ENCODE peak calls at places on chromosomes 13 and 19, in ten cellular contexts. M is heart left ventricle, K is cardiac muscle cell, W is PC-9, O is hepatocyte, U is dorsolateral prefrontal cortex, G is left ventricle myocardium inferior, F is pancreas, A is SK-N-SH, V is aorta. L is an unnamed sample. For H3K27me3, the result is how much of the 10 kb centered on the place peaks cover.

GRCh38 chr19:54574527-54575056 is 1.0 kb downstream of the LILRA2 start:
- DNase-seq in K (no peak), M (no peak), W (no peak), A (no peak), G (no peak), U (no peak), O (no peak), V (no peak), F (no peak), L (no peak)

GRCh38 chr13:79659161-79659560 is 178.2 kb downstream of the NDFIP2 start:
- DNase-seq in V (no peak), U (no peak), W (no peak), M (peak), K (peak), G (peak), F (no peak), O (no peak), A (peak), L (no peak)

GRCh38 chr13:73975767-73976166 is 158.4 kb downstream of the KLF12 start:
- DNase-seq in O (no peak), V (no peak), G (no peak), K (no peak), W (no peak), M (no peak), U (no peak), F (no peak), A (no peak), L (no peak)

GRCh38 chr13:73440296-73440895 is 381.6 kb downstream of the KLF5 start:
- DNase-seq in K (no peak), W (no peak), M (no peak), F (no peak), U (no peak), V (no peak), O (no peak), A (no peak), G (no peak), L (no peak)

GRCh38 chr13:45441633-45442032 is 23.1 kb upstream of the COG3 start:
- DNase-seq in M (no peak), A (no peak), O (no peak), V (no peak), U (no peak), K (no peak), F (no peak), W (no peak), G (no peak), L (no peak)

GRCh38 chr19:52689804-52690394 is 44.9 kb downstream of the ZNF611 start:
- DNase-seq in K (peak), U (peak), V (peak), W (peak), G (peak), M (peak), F (peak), O (peak), A (peak), L (peak)

GRCh38 chr19:16901491-16902175 is 12.8 kb downstream of the F2RL3 start:
- DNase-seq in F (no peak), U (no peak), M (no peak), K (no peak), W (no peak), O (no peak), G (no peak), V (no peak), A (peak), L (no peak)

GRCh38 chr19:39154626-39155100 is 29.1 kb downstream of the PAK4 start:
- DNase-seq in K (no peak), U (no peak), G (no peak), F (peak), O (peak), V (no peak), A (peak), W (peak), M (no peak), L (no peak)

GRCh38 chr19:34655651-34656050 is 21.3 kb downstream of the SCGB2B2 start:
- DNase-seq in F (no peak), V (no peak), A (no peak), M (no peak), K (no peak), U (no peak), G (no peak), W (no peak), O (no peak), L (no peak)

GRCh38 chr19:18393836-18394235 is 3.6 kb downstream of the LRRC25 start:
- DNase-seq in O (no peak), U (no peak), V (peak), F (no peak), G (peak), K (no peak), W (no peak), M (peak), A (no peak), L (no peak)

GRCh38 chr13:107339209-107339608 is 771.3 kb upstream of the ARGLU1 start:
- DNase-seq in V (no peak), W (no peak), G (no peak), A (no peak), U (no peak), F (no peak), K (no peak), O (no peak), M (no peak), L (no peak)

GRCh38 chr19:18589380-18590272 is 1.0 kb downstream of the REX1BD start:
- DNase-seq in K (peak), U (no peak), O (peak), W (peak), M (peak), G (peak), A (peak), F (peak), V (peak), L (peak)

GRCh38 chr13:44470623-44471562 is 97.3 kb downstream of the SERP2 start:
- DNase-seq in G (no peak), V (no peak), F (no peak), K (peak), A (no peak), U (no peak), M (no peak), W (no peak), O (peak), L (no peak)

GRCh38 chr19:3111586-3112247 is 17.6 kb downstream of the GNA11 start:
- DNase-seq in W (no peak), A (no peak), U (no peak), O (no peak), F (peak), K (no peak), M (no peak), V (no peak), G (no peak), L (no peak)

GRCh38 chr19:30670011-30670329 is 297.8 kb downstream of the ZNF536 start:
- DNase-seq in K (no peak), G (no peak), W (no peak), F (no peak), A (no peak), V (no peak), M (no peak), U (no peak), O (no peak), L (no peak)

GRCh38 chr19:12715929-12716328 is 7.8 kb downstream of the TNPO2 start:
- DNase-seq in F (no peak), W (no peak), O (no peak), M (no peak), U (no peak), A (no peak), K (no peak), G (no peak), V (no peak), L (no peak)

GRCh38 chr13:33249066-33249465 is 36.5 kb downstream of the STARD13 start:
- DNase-seq in M (no peak), V (no peak), O (no peak), K (no peak), A (no peak), G (no peak), U (no peak), W (no peak), F (no peak), L (no peak)

GRCh38 chr13:98480915-98481510 is 95.9 kb downstream of the STK24 start:
- DNase-seq in F (no peak), M (peak), W (no peak), O (no peak), K (peak), G (peak), A (peak), U (no peak), V (no peak), L (no peak)

GRCh38 chr13:112638919-112639318 is 50.9 kb upstream of the ATP11A start:
- DNase-seq in O (no peak), U (no peak), A (peak), V (no peak), K (no peak), G (no peak), M (no peak), W (no peak), F (no peak), L (no peak)
- H3K27me3 ChIP-seq in O (under half), U (under half), A (under half), V (under half), K (under half), G (half or more), M (under half), W (under half), F (under half), L (under half)

GRCh38 chr19:46447006-46447405 is 18.3 kb upstream of the PNMA8C start:
- DNase-seq in F (no peak), V (no peak), W (no peak), G (no peak), A (no peak), K (no peak), M (no peak), O (no peak), U (no peak), L (no peak)
- H3K27ac ChIP-seq in F (no peak), V (no peak), W (no peak), G (peak), A (no peak), K (no peak), M (no peak), O (no peak), U (no peak), L (no peak)

GRCh38 chr19:15292140-15292539 is 40.2 kb downstream of the BRD4 start:
- DNase-seq in K (no peak), A (no peak), U (no peak), M (no peak), O (no peak), F (no peak), W (no peak), V (no peak), G (no peak), L (no peak)
- H3K4me3 ChIP-seq in K (no peak), A (no peak), U (no peak), M (no peak), O (no peak), F (no peak), W (no peak), V (no peak), G (no peak), L (no peak)

DNA sequence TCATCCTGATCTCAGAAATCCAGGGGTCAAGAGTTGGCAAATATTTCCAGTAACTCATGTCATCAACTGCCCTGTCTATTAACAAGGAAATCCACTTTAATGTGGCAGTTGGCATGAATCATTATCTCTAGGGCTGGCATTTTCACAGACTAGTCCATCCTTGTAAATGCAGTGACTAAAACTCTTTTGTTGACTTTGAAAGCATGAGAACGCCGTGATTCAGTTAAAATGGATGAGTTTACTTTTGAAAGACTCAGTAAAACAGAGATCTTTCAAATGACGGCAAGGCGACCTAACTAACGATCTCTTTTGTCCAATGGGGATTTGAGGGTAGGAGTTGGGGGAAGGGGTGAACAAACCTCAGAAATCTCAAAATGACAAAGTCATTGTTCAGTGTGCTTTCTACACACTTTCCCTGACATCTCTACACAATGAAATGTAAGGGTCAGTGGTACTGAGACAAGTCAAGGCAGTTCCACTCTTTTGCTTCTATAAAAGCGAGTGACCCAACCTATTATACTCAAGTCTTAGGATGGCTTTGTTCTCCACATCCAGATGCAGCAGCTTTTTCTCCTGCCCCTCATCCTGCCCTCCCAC is 200.6 kb downstream of the ABCC4 start:
- DNase-seq in W (no peak), F (no peak), A (no peak), O (no peak), G (no peak), K (no peak), U (no peak), V (no peak), M (no peak), L (no peak)
- H3K27me3 ChIP-seq in W (under half), F (under half), A (under half), O (under half), G (under half), K (under half), U (under half), V (under half), M (under half), L (under half)

GRCh38 chr13:110989331-110989730 is 74.5 kb upstream of the ANKRD10 start:
- DNase-seq in K (no peak), G (no peak), V (no peak), O (no peak), U (no peak), M (no peak), F (no peak), W (no peak), A (no peak), L (no peak)

GRCh38 chr13:110993788-110994187 is 78.9 kb upstream of the ANKRD10 start:
- DNase-seq in G (no peak), U (no peak), F (no peak), M (no peak), A (no peak), K (no peak), W (no peak), V (no peak), O (no peak), L (no peak)

DNA sequence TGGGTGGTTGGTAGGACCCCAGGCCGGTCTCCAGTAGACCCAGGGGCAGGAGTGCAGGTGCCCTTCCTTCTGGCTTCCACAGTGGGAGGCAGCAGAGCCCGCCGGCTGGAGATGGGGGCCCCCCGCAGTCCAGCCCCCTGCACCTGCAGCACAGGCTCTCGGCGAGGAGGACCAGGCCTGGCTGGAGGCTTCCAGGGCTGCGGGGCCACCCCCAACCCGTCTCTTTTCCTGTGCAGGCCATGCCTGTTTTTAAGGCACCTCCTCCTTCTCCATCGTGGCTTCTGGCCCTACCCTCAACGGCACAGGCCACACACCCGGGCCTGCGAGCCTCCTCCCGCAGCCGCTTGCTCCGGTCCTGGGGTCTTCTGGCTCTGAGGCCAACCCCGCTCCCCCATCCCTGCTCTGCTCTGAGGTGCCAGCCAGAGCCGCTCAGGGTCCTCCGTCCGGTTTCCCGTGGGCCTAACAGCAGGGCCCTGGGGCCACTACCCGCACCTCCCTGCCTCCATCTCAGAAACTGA is 77.2 kb upstream of the ANKRD10 start:
- DNase-seq in U (no peak), A (no peak), G (no peak), W (no peak), K (no peak), V (no peak), M (no peak), F (peak), O (no peak), L (no peak)
- H3K27ac ChIP-seq in U (no peak), A (no peak), G (no peak), W (no peak), K (no peak), V (no peak), M (no peak), F (no peak), O (no peak), L (no peak)

GRCh38 chr19:49829200-49829599 is 11.1 kb downstream of the MED25 start:
- DNase-seq in A (no peak), O (no peak), F (no peak), G (no peak), W (no peak), V (no peak), K (no peak), M (no peak), U (no peak), L (no peak)

GRCh38 chr19:49827034-49827433 is 8.9 kb downstream of the MED25 start:
- DNase-seq in K (no peak), F (no peak), O (no peak), W (no peak), U (no peak), V (no peak), A (no peak), M (no peak), G (no peak), L (no peak)

GRCh38 chr19:49823472-49823871 is 5.4 kb downstream of the MED25 start:
- DNase-seq in K (no peak), V (no peak), M (no peak), A (no peak), F (no peak), U (no peak), G (no peak), W (no peak), O (no peak), L (no peak)

GRCh38 chr19:49820125-49820524 is 2.0 kb downstream of the MED25 start:
- DNase-seq in K (no peak), A (no peak), V (no peak), O (peak), W (no peak), G (no peak), U (no peak), F (no peak), M (no peak), L (no peak)

GRCh38 chr19:49824662-49825061 is 6.6 kb downstream of the MED25 start:
- DNase-seq in G (no peak), O (no peak), A (no peak), F (no peak), M (no peak), W (no peak), K (no peak), V (no peak), U (no peak), L (no peak)
- H3K4me3 ChIP-seq in G (no peak), O (no peak), A (no peak), F (no peak), M (no peak), W (no peak), K (no peak), V (no peak), U (no peak), L (no peak)